ENCODE peak calls at places on chromosomes 12 and 14, in six cellular contexts. C, E, A, O, G and K are unnamed samples.

GRCh38 chr12:108815875-108816594 is 41.3 kb downstream of the SSH1 start:
- DNase-seq in C (no peak), E (no peak), A (no peak), O (no peak), G (no peak), K (no peak)

GRCh38 chr14:72788972-72789728 is 104.8 kb downstream of the DPF3 start:
- DNase-seq in C (no peak), E (no peak), A (no peak), O (no peak), G (no peak), K (no peak)

GRCh38 chr14:25006961-25007795 is 42.8 kb downstream of the STXBP6 start:
- DNase-seq in C (peak; percentile 21), E (no peak), A (no peak), O (no peak), G (no peak), K (no peak)

GRCh38 chr12:42609605-42610004 is 20.1 kb upstream of the PRICKLE1 start:
- DNase-seq in C (no peak), E (no peak), A (peak; percentile 72), O (no peak), G (no peak), K (no peak)

GRCh38 chr12:80192087-80192486 is 92.8 kb downstream of the OTOGL start:
- DNase-seq in C (no peak), E (no peak), A (no peak), O (no peak), G (no peak), K (no peak)

GRCh38 chr12:123671876-123672275 is 963 bp downstream of the TCTN2 start:
- DNase-seq in C (no peak), E (no peak), A (no peak), O (no peak), G (no peak), K (no peak)

GRCh38 chr14:70934502-70935134 is 27.4 kb downstream of the PCNX1 start:
- DNase-seq in C (no peak), E (no peak), A (no peak), O (no peak), G (no peak), K (no peak)

GRCh38 chr12:93376436-93377251 is 1.1 kb upstream of the NUDT4 start:
- DNase-seq in C (no peak), E (no peak), A (no peak), O (peak; percentile 57), G (no peak), K (no peak)

GRCh38 chr14:49975286-49975685 is 82.4 kb downstream of the ARF6 start:
- DNase-seq in C (no peak), E (no peak), A (no peak), O (no peak), G (no peak), K (no peak)

DNA sequence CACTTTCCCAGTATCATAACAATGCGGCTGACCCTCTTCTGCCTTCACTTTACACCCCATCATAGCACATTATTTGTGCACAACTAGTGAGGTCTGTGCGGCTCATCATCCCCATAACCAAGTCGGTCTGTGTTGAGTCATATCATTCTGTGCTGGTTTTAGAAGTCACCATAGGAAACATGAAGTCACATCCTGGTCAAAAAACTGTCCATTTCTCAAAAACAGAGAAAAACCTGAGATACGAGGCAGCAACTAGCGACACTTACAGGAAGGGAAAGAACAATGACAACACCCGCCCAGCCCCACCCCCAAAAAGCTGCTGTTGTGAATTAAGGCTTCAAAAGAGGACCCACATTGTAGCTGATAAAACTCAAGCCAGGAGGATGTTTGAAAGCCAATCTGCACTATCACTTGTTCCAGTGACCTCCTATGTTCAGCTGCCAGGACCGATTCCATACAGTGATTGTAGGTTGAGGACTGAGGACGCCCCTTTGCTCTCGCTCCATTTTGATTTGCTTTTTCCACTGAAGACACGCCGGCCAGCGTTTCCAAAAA is 87.7 kb downstream of the DUSP16 start:
- DNase-seq in C (no peak), E (no peak), A (no peak), O (no peak), G (no peak), K (no peak)
- TF ChIP-seq POLR2A in C (no peak), E (no peak), A (no peak), O (no peak), G (no peak), K (no peak)

GRCh38 chr14:93019970-93020369 is 95.8 kb downstream of the ITPK1 start:
- DNase-seq in C (no peak), E (no peak), A (no peak), O (no peak), G (no peak), K (peak; percentile 79)
- TF ChIP-seq POLR2A in C (no peak), E (no peak), A (no peak), O (no peak), G (no peak), K (no peak)

GRCh38 chr14:64915025-64915424 is 770 bp downstream of the CHURC1 start:
- DNase-seq in C (no peak), E (no peak), A (no peak), O (no peak), G (no peak), K (no peak)

GRCh38 chr14:64912256-64912655 is 2.0 kb upstream of the CHURC1 start:
- DNase-seq in C (no peak), E (no peak), A (no peak), O (no peak), G (no peak), K (no peak)

GRCh38 chr14:64910847-64911495 is 3.3 kb upstream of the CHURC1 start:
- DNase-seq in C (peak; percentile 30), E (no peak), A (no peak), O (no peak), G (no peak), K (no peak)

GRCh38 chr14:64915797-64916196 is 1.5 kb downstream of the CHURC1 start:
- DNase-seq in C (no peak), E (no peak), A (no peak), O (no peak), G (no peak), K (no peak)

GRCh38 chr14:64914237-64914971 is at the start of gene CHURC1:
- DNase-seq in C (peak; percentile 92), E (peak; percentile 100), A (peak; percentile 100), O (peak; percentile 100), G (peak; percentile 97), K (peak; percentile 99)
- TF ChIP-seq POLR2A in C (peak; percentile 89), E (peak; percentile 94), A (peak; percentile 88), O (peak; percentile 91), G (peak; percentile 69), K (peak; percentile 71)

GRCh38 chr14:93788557-93789365 is 476 bp upstream of the PRIMA1 start:
- DNase-seq in C (peak; percentile 74), E (no peak), A (no peak), O (no peak), G (no peak), K (peak; percentile 88)

GRCh38 chr14:93793555-93793954 is 5.3 kb upstream of the PRIMA1 start:
- DNase-seq in C (no peak), E (no peak), A (no peak), O (no peak), G (no peak), K (no peak)

GRCh38 chr14:93792391-93792790 is 4.1 kb upstream of the PRIMA1 start:
- DNase-seq in C (no peak), E (no peak), A (no peak), O (no peak), G (no peak), K (no peak)

GRCh38 chr14:93789366-93790130 is 1.3 kb upstream of the PRIMA1 start:
- DNase-seq in C (no peak), E (no peak), A (no peak), O (no peak), G (no peak), K (peak; percentile 76)

DNA sequence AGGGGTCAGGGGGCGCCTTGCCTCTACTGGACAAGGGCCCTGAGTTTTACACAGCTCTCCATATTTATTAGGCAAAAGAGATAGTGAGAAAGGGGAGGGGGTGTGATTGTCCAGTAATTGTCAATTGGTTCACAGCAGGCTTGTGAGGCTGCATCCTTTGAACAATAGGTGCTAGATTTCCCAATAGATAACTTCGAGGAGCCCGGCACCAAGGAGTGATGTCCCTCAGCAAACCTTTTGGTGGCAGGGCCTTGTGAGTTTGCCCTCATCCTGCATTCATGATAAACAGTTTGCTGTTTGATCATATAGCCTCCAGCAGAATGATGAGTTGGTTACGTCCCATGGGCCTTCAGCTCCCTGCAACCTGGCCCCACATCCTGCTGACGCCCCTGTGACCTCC is 2.7 kb upstream of the PRIMA1 start:
- DNase-seq in C (no peak), E (no peak), A (no peak), O (no peak), G (no peak), K (peak; percentile 56)
- TF ChIP-seq POLR2A in C (no peak), E (no peak), A (no peak), O (no peak), G (no peak), K (no peak)

DNA sequence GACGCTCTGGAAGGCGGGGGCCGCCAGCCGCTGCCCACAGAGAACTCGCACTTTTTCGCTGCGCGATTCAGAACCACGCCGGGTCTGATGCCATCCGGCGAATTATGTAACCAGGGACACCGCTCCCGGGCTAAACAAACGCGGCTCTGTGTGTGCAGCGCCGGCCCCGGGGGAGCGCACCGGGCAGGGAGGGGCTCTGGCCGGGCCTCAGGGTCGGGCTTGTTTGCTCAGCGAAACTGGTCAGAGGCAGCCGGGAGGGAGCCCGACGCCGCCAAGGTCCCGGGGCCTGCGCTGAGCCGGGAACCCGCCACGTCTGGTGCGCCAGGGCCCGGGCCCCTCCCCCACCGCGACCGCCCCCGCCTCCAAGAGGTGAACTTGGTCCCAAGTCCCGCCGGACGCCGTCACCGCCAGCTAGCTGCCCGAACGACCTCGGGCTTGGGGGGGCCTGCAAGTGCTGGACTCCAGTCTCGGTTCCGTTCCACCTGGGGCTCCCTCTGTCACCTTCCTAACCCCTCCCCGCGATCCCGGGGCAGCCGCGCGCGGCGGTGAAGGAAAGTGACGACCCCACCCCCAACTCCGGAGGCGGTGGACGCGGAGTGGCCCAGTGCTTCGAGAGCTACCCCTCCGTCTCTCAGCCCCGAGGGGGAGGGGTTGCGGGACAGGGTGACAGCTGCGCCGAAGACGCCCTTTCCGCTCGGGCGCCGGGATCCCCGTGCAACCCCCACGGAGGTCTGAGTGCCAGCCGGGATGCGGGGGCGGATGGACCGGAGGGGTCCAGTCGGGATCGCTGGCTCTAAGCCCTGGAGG is 848 bp downstream of the CTDSP2 start:
- DNase-seq in C (peak; percentile 55), E (peak; percentile 90), A (no peak), O (peak; percentile 85), G (peak; percentile 65), K (peak; percentile 84)
- TF ChIP-seq POLR2A in C (no peak), E (peak; percentile 89), A (peak; percentile 7), O (peak; percentile 65), G (peak; percentile 48), K (peak; percentile 26)